ENCODE peak calls at places on chromosomes 3 and 15, in four cellular contexts. Z is HCT116, D is HepG2, H is K562. G is an unnamed sample. For H3K27me3, the result is how much of the 10 kb centered on the place peaks cover.

GRCh38 chr3:147872568-147872967 is 463.4 kb downstream of the ZIC1 start:
- DNase-seq in Z (no peak), D (no peak), H (no peak), G (no peak)

GRCh38 chr15:66101715-66102395 is 151.7 kb downstream of the MEGF11 start:
- DNase-seq in H (no peak), D (no peak), Z (no peak), G (no peak)

GRCh38 chr3:164235239-164235728 is 843.0 kb downstream of the SI start:
- DNase-seq in Z (no peak), H (no peak), D (no peak), G (no peak)

GRCh38 chr3:156180077-156180476 is 59.7 kb downstream of the KCNAB1 start:
- DNase-seq in Z (no peak), D (no peak), H (no peak), G (no peak)

GRCh38 chr3:23888617-23889228 is 28.1 kb downstream of the NKIRAS1 start:
- DNase-seq in H (peak), Z (peak), D (peak), G (peak)

GRCh38 chr15:90154861-90155626 is 46.1 kb upstream of the SEMA4B start:
- DNase-seq in D (peak), H (peak), Z (no peak), G (peak)

GRCh38 chr3:62667714-62668113 is 207.5 kb downstream of the CADPS start:
- DNase-seq in Z (no peak), H (peak), D (peak), G (no peak)

GRCh38 chr15:65244638-65245037 is 33.4 kb upstream of the CILP start:
- DNase-seq in D (no peak), H (no peak), Z (no peak), G (no peak)

GRCh38 chr3:69628956-69629355 is 110.3 kb upstream of the MITF start:
- DNase-seq in D (no peak), Z (no peak), H (no peak), G (no peak)

GRCh38 chr3:129123314-129124060 is 1.9 kb upstream of the RAB43 start:
- DNase-seq in Z (no peak), D (peak), H (no peak), G (no peak)

GRCh38 chr3:58526124-58526957 is 10.6 kb downstream of the ACOX2 start:
- DNase-seq in D (peak), Z (peak), H (no peak), G (no peak)

GRCh38 chr3:10344147-10344943 is 23.4 kb upstream of the SEC13 start:
- DNase-seq in H (peak), Z (no peak), D (no peak), G (no peak)

GRCh38 chr3:184733971-184734608 is 22.2 kb upstream of the MAGEF1 start:
- DNase-seq in H (peak), D (no peak), Z (no peak), G (no peak)

GRCh38 chr3:195692781-195693427 is 27.9 kb upstream of the MUC20 start:
- DNase-seq in H (no peak), D (no peak), Z (no peak), G (no peak)

GRCh38 chr15:55694652-55695150 is 48.3 kb downstream of the PRTG start:
- DNase-seq in D (no peak), H (no peak), Z (no peak), G (no peak)

GRCh38 chr3:36776436-36776835 is 12.1 kb upstream of the DCLK3 start:
- DNase-seq in D (no peak), Z (no peak), H (no peak), G (no peak)

GRCh38 chr3:2099779-2100191 is 1.1 kb downstream of the CNTN4 start:
- DNase-seq in H (no peak), D (no peak), Z (no peak), G (no peak)

GRCh38 chr3:155065537-155065936 is 14.6 kb upstream of the MME start:
- DNase-seq in D (no peak), Z (no peak), H (no peak), G (peak)

GRCh38 chr3:98717584-98717983 is 45.6 kb upstream of the ST3GAL6 start:
- DNase-seq in D (no peak), H (no peak), Z (no peak), G (no peak)

GRCh38 chr15:95025924-95026728 is 794.8 kb downstream of the MCTP2 start:
- DNase-seq in D (no peak), Z (peak), H (peak), G (no peak)

GRCh38 chr3:45167011-45167911 is 21.1 kb upstream of the CDCP1 start:
- DNase-seq in D (no peak), Z (peak), H (peak), G (peak)

GRCh38 chr15:85708402-85708932 is 86.3 kb downstream of the KLHL25 start:
- DNase-seq in Z (no peak), D (peak), H (no peak), G (no peak)

GRCh38 chr15:97986781-97987180 is 26.3 kb downstream of the ARRDC4 start:
- DNase-seq in Z (no peak), H (no peak), D (no peak), G (no peak)

GRCh38 chr15:63872759-63873510 is 39.2 kb upstream of the HERC1 start:
- DNase-seq in H (no peak), D (no peak), Z (no peak), G (no peak)

GRCh38 chr15:40923551-40923950 is 5.6 kb upstream of the DLL4 start:
- DNase-seq in H (no peak), D (no peak), Z (no peak), G (no peak)
- H3K27me3 ChIP-seq in H (under half), D (under half), Z (under half), G (under half)

GRCh38 chr3:20185733-20186599 is at the start of gene SGO1:
- DNase-seq in H (peak), D (peak), Z (peak), G (peak)
- TF ChIP-seq REST in H (peak), D (no peak), Z (no peak), G (no peak)

GRCh38 chr15:51736646-51737537 is 563 bp downstream of the LYSMD2 start:
- DNase-seq in D (no peak), H (peak), Z (no peak), G (no peak)

GRCh38 chr15:51739056-51739455 is 1.6 kb upstream of the LYSMD2 start:
- DNase-seq in H (no peak), D (no peak), Z (no peak), G (no peak)

GRCh38 chr15:51738553-51738952 is 1.1 kb upstream of the LYSMD2 start:
- DNase-seq in H (no peak), D (no peak), Z (no peak), G (no peak)

GRCh38 chr15:51736069-51736468 is 1.4 kb downstream of the LYSMD2 start:
- DNase-seq in Z (no peak), H (no peak), D (no peak), G (no peak)

GRCh38 chr15:51737538-51738305 is at the start of gene LYSMD2:
- DNase-seq in Z (no peak), H (peak), D (no peak), G (no peak)
- TF ChIP-seq TCF7L2 in Z (no peak), H (no peak), D (no peak), G (no peak)

DNA sequence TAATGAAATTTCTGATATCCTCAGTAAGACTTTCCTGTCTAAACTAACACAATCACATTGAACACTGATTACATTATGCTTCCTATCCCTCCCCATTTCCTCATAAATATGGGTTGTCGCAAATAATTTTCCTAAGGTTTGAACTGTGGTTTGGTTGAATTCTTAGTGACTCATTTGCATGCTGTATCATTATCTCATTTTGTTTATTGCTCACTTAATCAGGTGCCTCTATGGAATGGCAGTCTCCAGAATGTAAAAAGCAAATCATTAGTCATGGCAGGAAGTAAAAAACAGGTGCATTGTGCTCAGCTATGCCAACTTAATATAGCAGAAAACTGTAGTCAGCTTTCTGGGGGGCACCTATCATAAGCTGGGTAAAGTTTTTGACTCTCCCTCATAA is 216.0 kb upstream of the ZBTB20 start:
- DNase-seq in Z (no peak), H (no peak), D (no peak), G (no peak)
- H3K27me3 ChIP-seq in Z (under half), H (under half), D (under half), G (under half)

DNA sequence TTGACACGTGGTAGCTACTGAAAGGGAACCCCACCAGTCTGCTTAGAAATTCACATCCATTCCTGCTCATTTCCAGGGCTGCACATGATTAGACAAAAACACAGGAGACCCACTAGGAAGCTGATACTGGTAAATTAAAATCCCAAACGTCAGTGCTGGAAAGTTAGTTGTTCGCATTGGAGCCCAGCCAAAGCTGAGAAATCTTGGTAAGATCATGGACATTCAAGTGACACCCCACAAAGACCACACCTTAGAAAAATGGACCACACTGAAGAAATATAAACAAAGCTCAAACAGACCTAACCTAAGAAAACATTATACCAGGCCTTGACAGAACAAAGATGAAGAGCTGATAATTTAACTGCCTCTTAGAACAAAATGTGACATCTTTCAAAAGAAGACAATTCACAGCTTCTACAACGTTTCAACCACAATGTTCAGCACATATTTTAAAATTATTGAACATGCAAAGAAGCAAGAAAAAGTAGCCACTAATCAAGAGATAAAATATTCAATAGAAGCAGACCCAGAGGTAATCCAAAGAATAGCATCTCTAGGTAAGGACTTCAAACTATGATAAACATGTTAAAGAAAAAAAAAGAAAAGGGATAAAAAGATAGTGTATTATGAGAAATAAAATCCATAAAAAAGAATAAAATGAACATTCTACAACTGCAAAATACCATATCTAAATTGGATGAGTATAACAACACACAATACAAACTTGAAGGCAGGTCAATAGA is 20.4 kb downstream of the RAD18 start:
- DNase-seq in H (no peak), Z (no peak), D (no peak), G (no peak)
- TF ChIP-seq REST in H (no peak), Z (no peak), D (no peak), G (no peak)

DNA sequence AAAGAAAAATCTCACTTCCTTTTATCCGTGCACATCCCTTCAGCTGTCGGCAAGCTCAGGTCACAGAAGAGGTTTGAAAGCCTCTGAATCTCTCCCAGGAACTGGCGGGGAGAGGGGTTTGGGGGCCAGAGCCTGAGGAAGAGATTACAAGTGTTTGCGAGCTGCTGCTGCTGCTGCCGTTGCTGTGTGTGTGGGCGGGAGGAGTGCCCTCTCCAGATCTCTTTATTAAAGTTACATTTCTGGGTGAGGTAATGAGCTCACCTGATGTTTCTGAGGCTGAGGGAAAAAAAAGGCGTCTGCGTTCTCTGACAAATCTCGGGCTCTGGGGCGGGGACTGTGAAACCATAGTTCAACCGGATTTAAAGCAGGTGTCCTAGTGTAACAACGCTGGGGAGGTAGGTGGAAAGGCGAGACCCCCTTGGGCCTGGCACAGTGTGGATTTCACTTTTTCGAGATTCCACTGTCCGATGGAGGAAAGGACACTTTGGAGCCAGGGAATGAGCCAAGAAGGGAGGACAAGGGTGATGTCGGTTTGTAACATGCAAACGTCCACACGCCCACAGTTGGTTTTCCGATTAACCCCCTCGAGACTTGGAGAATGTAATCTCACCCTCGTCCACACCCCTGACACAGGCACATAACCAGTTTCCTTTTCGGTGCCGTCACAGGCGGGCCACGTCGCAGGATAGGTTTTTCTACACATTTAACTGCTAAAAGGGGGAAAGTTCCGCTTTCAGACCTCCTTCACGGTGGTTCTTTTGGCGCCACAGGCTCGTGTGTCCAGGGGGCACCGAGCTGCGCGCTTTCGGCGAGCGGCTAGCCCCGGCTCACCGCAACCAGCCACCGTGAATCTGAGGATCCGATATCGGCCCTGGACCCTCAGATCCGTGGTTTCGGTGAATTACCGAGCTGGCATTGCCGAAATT is 2.1 kb downstream of the ALCAM start:
- DNase-seq in Z (peak), H (no peak), D (peak), G (peak)
- TF ChIP-seq TCF7L2 in Z (no peak), H (no peak), D (no peak), G (no peak)

G was measured in Panc1.